ENCODE peak calls at places on chromosome 13, in seven cellular contexts. O is mesenchymal stem cell, Y is neuronal stem cell, X is H9, U is trophoblast cell, Q is H1, W is IMR-90. I is an unnamed sample. For H3K4me1, the result is how much of the 10 kb centered on the place peaks cover.

GRCh38 chr13:42722883-42723539 is 58.4 kb upstream of the FAM216B start:
- DNase-seq in U (no peak), X (no peak), W (no peak), Q (no peak), Y (no peak), O (no peak), I (no peak)

GRCh38 chr13:48738261-48738755 is 84.6 kb downstream of the CYSLTR2 start:
- DNase-seq in X (no peak), O (no peak), Y (no peak), Q (no peak), U (no peak), W (no peak), I (no peak)

GRCh38 chr13:35716186-35716585 is 239.7 kb upstream of the MAB21L1 start:
- DNase-seq in X (no peak), Y (no peak), W (peak), U (peak), Q (no peak), O (no peak), I (peak)

GRCh38 chr13:28492527-28493367 is 2.2 kb downstream of the FLT1 start:
- DNase-seq in O (peak), U (peak), X (no peak), Q (no peak), Y (peak), W (no peak), I (peak)

GRCh38 chr13:110597041-110597689 is 18.2 kb upstream of the NAXD start:
- DNase-seq in X (no peak), Y (no peak), Q (no peak), U (peak), W (no peak), O (no peak), I (no peak)

GRCh38 chr13:23871616-23872220 is 17.5 kb downstream of the MIPEP start:
- DNase-seq in W (peak), Q (no peak), U (peak), Y (no peak), O (peak), X (no peak), I (peak)

GRCh38 chr13:107835339-107836018 is 379.9 kb downstream of the LIG4 start:
- DNase-seq in Y (no peak), U (no peak), O (peak), Q (no peak), W (peak), X (no peak), I (peak)

GRCh38 chr13:91643394-91643793 is 245.0 kb downstream of the GPC5 start:
- DNase-seq in W (no peak), Q (no peak), O (no peak), Y (no peak), U (no peak), X (no peak), I (no peak)

GRCh38 chr13:35785563-35786327 is 309.3 kb upstream of the MAB21L1 start:
- DNase-seq in U (no peak), Q (no peak), X (no peak), O (no peak), W (no peak), Y (no peak), I (no peak)

GRCh38 chr13:60396008-60396782 is 825 bp upstream of the TDRD3 start:
- DNase-seq in Q (peak), Y (peak), U (peak), O (peak), W (peak), X (peak), I (peak)
- H3K4me1 ChIP-seq in Q (under half), Y (under half), U (under half), O (under half), W (under half), X (under half), I (under half)

DNA sequence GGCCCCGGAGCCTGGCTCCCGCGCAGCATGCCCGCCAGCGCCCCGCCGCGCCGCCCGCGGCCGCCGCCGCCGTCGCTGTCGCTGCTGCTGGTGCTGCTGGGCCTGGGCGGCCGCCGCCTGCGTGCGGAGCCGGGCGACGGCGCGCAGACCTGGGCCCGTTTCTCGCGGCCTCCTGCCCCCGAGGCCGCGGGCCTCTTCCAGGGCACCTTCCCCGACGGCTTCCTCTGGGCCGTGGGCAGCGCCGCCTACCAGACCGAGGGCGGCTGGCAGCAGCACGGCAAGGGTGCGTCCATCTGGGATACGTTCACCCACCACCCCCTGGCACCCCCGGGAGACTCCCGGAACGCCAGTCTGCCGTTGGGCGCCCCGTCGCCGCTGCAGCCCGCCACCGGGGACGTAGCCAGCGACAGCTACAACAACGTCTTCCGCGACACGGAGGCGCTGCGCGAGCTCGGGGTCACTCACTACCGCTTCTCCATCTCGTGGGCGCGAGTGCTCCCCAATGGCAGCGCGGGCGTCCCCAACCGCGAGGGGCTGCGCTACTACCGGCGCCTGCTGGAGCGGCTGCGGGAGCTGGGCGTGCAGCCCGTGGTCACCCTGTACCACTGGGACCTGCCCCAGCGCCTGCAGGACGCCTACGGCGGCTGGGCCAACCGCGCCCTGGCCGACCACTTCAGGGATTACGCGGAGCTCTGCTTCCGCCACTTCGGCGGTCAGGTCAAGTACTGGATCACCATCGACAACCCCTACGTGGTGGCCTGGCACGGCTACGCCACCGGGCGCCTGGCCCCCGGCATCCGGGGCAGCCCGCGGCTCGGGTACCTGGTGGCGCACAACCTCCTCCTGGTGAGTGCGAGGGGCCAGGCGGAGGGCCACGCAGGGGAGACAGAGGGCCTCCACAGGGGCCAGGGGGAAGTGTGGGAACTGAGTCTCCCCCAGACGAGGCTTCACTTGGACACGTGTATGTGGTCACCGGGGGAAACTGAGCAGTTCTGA is at the start of gene KL:
- DNase-seq in X (peak), U (peak), Q (peak), O (peak), W (no peak), Y (no peak), I (peak)
- H3K9ac ChIP-seq in X (no peak), U (no peak), Q (no peak), O (peak), W (no peak), Y (peak), I (peak)

GRCh38 chr13:40563350-40564125 is 102.9 kb downstream of the FOXO1 start:
- DNase-seq in O (peak), X (no peak), Y (no peak), U (peak), W (no peak), Q (no peak), I (no peak)
- H2BK120ac ChIP-seq in O (no peak), X (no peak), Y (no peak), U (peak), W (no peak), Q (no peak), I (no peak)

GRCh38 chr13:51587372-51587771 is 3.1 kb downstream of the WDFY2 start:
- DNase-seq in Y (no peak), U (no peak), X (no peak), Q (no peak), O (no peak), W (no peak), I (no peak)

GRCh38 chr13:51583875-51584730 is at the start of gene WDFY2:
- DNase-seq in Y (peak), W (peak), U (peak), X (peak), O (peak), Q (peak), I (peak)

GRCh38 chr13:51584731-51585191 is 499 bp downstream of the WDFY2 start:
- DNase-seq in W (peak), U (peak), Q (peak), X (peak), Y (peak), O (peak), I (peak)

GRCh38 chr13:51585234-51585672 is 991 bp downstream of the WDFY2 start:
- DNase-seq in Y (no peak), U (no peak), O (peak), W (peak), Q (no peak), X (no peak), I (no peak)

DNA sequence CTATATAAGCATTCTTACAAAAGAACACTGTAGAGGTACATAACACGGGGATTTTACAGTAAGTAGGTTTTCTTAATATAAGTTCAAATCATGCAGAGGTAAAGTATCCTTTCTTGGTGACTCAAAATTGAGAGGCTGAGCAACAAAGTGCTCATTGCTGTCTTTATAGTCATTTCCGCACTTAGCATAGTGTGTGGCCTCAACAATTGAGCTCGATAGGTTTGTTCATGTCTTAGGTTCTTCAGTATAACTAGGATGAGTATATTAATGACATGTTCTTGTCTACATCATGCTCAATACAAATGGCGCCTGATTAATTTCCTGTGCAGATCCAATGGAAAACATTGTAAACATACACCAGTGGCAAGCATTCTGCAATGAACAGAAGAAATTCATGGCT is 1.4 kb downstream of the WDFY2 start:
- DNase-seq in W (peak), Q (no peak), O (peak), U (no peak), X (no peak), Y (no peak), I (no peak)
- H3K4me1 ChIP-seq in W (under half), Q (under half), O (under half), U (under half), X (under half), Y (under half), I (under half)

GRCh38 chr13:26998265-26998664 is 173.3 kb downstream of the USP12 start:
- DNase-seq in Q (no peak), Y (no peak), W (no peak), O (no peak), U (no peak), X (no peak), I (no peak)
- H3K9ac ChIP-seq in Q (no peak), Y (no peak), W (no peak), O (no peak), U (no peak), X (no peak), I (no peak)